ENCODE peak calls at places on chromosomes 2 and 18, in six cellular contexts. One of them, this sample, is unnamed.

GRCh38 chr2:65076345-65076710 is 20.1 kb downstream of the CEP68 start:
- DNase-seq in ovary: no peak
- DNase-seq in OCI-LY7: no peak
- DNase-seq in right atrium auricular region: no peak
- DNase-seq in Peyer's patch: no peak
- DNase-seq in tibial artery: no peak
- DNase-seq in this sample: no peak

GRCh38 chr2:174878537-174879147 is 114.4 kb upstream of the CHRNA1 start:
- DNase-seq in tibial artery: no peak
- DNase-seq in OCI-LY7: no peak
- DNase-seq in ovary: peak; percentile 19
- DNase-seq in right atrium auricular region: no peak
- DNase-seq in Peyer's patch: no peak
- DNase-seq in this sample: no peak

GRCh38 chr2:229059331-229060033 is 211.6 kb downstream of the PID1 start:
- DNase-seq in right atrium auricular region: no peak
- DNase-seq in ovary: no peak
- DNase-seq in Peyer's patch: no peak
- DNase-seq in OCI-LY7: no peak
- DNase-seq in tibial artery: no peak
- DNase-seq in this sample: no peak

GRCh38 chr18:63882333-63883141 is 5.0 kb upstream of the SERPINB2 start:
- DNase-seq in right atrium auricular region: no peak
- DNase-seq in OCI-LY7: no peak
- DNase-seq in Peyer's patch: no peak
- DNase-seq in tibial artery: no peak
- DNase-seq in ovary: no peak
- DNase-seq in this sample: no peak

GRCh38 chr2:231490801-231491200 is 26.5 kb upstream of the NCL start:
- DNase-seq in tibial artery: no peak
- DNase-seq in OCI-LY7: no peak
- DNase-seq in Peyer's patch: no peak
- DNase-seq in ovary: no peak
- DNase-seq in right atrium auricular region: no peak
- DNase-seq in this sample: no peak

GRCh38 chr2:207142461-207142860 is 23.3 kb downstream of the KLF7 start:
- DNase-seq in right atrium auricular region: no peak
- DNase-seq in ovary: no peak
- DNase-seq in tibial artery: no peak
- DNase-seq in OCI-LY7: no peak
- DNase-seq in Peyer's patch: no peak
- DNase-seq in this sample: no peak

GRCh38 chr2:147331790-147332419 is 512.9 kb upstream of the ACVR2A start:
- DNase-seq in Peyer's patch: peak; percentile 62
- DNase-seq in ovary: no peak
- DNase-seq in OCI-LY7: peak; percentile 47
- DNase-seq in tibial artery: no peak
- DNase-seq in right atrium auricular region: no peak
- DNase-seq in this sample: no peak

GRCh38 chr2:34003795-34004194 is 404.7 kb upstream of the FAM98A start:
- DNase-seq in Peyer's patch: no peak
- DNase-seq in right atrium auricular region: no peak
- DNase-seq in ovary: no peak
- DNase-seq in tibial artery: no peak
- DNase-seq in OCI-LY7: no peak
- DNase-seq in this sample: no peak

GRCh38 chr2:160492401-160493226 is 993 bp downstream of the RBMS1 start:
- DNase-seq in tibial artery: peak; percentile 87
- DNase-seq in Peyer's patch: peak; percentile 70
- DNase-seq in ovary: peak; percentile 84
- DNase-seq in right atrium auricular region: peak; percentile 73
- DNase-seq in OCI-LY7: no peak
- DNase-seq in this sample: peak; percentile 59

GRCh38 chr2:14072338-14072737 is 560.2 kb upstream of the LRATD1 start:
- DNase-seq in right atrium auricular region: no peak
- DNase-seq in OCI-LY7: no peak
- DNase-seq in tibial artery: no peak
- DNase-seq in ovary: no peak
- DNase-seq in Peyer's patch: no peak
- DNase-seq in this sample: no peak

GRCh38 chr2:77566582-77566981 is 44.4 kb upstream of the LRRTM4 start:
- DNase-seq in ovary: no peak
- DNase-seq in tibial artery: no peak
- DNase-seq in OCI-LY7: no peak
- DNase-seq in Peyer's patch: no peak
- DNase-seq in right atrium auricular region: no peak
- DNase-seq in this sample: no peak

GRCh38 chr2:241560883-241561474 is 2.4 kb downstream of the BOK start:
- DNase-seq in ovary: peak; percentile 45
- DNase-seq in OCI-LY7: no peak
- DNase-seq in tibial artery: peak; percentile 68
- DNase-seq in right atrium auricular region: no peak
- DNase-seq in Peyer's patch: no peak
- DNase-seq in this sample: no peak

GRCh38 chr2:68000170-68000825 is 62.5 kb downstream of the C1D start:
- DNase-seq in tibial artery: no peak
- DNase-seq in Peyer's patch: no peak
- DNase-seq in ovary: no peak
- DNase-seq in right atrium auricular region: no peak
- DNase-seq in OCI-LY7: no peak
- DNase-seq in this sample: no peak

GRCh38 chr18:11150271-11150615 is 874 bp upstream of the PIEZO2 start:
- DNase-seq in Peyer's patch: no peak
- DNase-seq in tibial artery: no peak
- DNase-seq in OCI-LY7: no peak
- DNase-seq in ovary: no peak
- DNase-seq in right atrium auricular region: no peak
- DNase-seq in this sample: no peak

GRCh38 chr18:55326134-55326533 is 261.9 kb downstream of the TCF4 start:
- DNase-seq in OCI-LY7: peak; percentile 27
- DNase-seq in ovary: no peak
- DNase-seq in tibial artery: no peak
- DNase-seq in Peyer's patch: no peak
- DNase-seq in right atrium auricular region: no peak
- DNase-seq in this sample: no peak

GRCh38 chr2:200377774-200378336 is 71.4 kb downstream of the SPATS2L start:
- DNase-seq in ovary: no peak
- DNase-seq in Peyer's patch: peak; percentile 74
- DNase-seq in tibial artery: no peak
- DNase-seq in OCI-LY7: no peak
- DNase-seq in right atrium auricular region: no peak
- DNase-seq in this sample: no peak

GRCh38 chr2:200377143-200377773 is 70.8 kb downstream of the SPATS2L start:
- DNase-seq in Peyer's patch: no peak
- DNase-seq in tibial artery: no peak
- DNase-seq in ovary: no peak
- DNase-seq in OCI-LY7: no peak
- DNase-seq in right atrium auricular region: no peak
- DNase-seq in this sample: no peak

GRCh38 chr2:200380139-200380561 is 73.7 kb downstream of the SPATS2L start:
- DNase-seq in right atrium auricular region: no peak
- DNase-seq in OCI-LY7: no peak
- DNase-seq in tibial artery: no peak
- DNase-seq in ovary: no peak
- DNase-seq in Peyer's patch: no peak
- DNase-seq in this sample: no peak

GRCh38 chr2:200379481-200380120 is 73.1 kb downstream of the SPATS2L start:
- DNase-seq in tibial artery: no peak
- DNase-seq in right atrium auricular region: no peak
- DNase-seq in ovary: no peak
- DNase-seq in Peyer's patch: no peak
- DNase-seq in OCI-LY7: no peak
- DNase-seq in this sample: no peak

GRCh38 chr2:200378652-200379290 is 72.3 kb downstream of the SPATS2L start:
- DNase-seq in OCI-LY7: no peak
- DNase-seq in tibial artery: no peak
- DNase-seq in ovary: no peak
- DNase-seq in Peyer's patch: no peak
- DNase-seq in right atrium auricular region: no peak
- DNase-seq in this sample: no peak
- H3K27ac ChIP-seq in OCI-LY7: no peak overlapping the region
- H3K27ac ChIP-seq in tibial artery: peak overlapping the region; percentile 69
- H3K27ac ChIP-seq in ovary: peak overlapping the region; percentile 43
- H3K27ac ChIP-seq in Peyer's patch: no peak overlapping the region
- H3K27ac ChIP-seq in right atrium auricular region: peak overlapping the region; percentile 54
- H3K27ac ChIP-seq in this sample: peak overlapping the region; percentile 8

GRCh38 chr2:238729261-238729935 is 118.5 kb upstream of the TWIST2 start:
- DNase-seq in Peyer's patch: no peak
- DNase-seq in ovary: no peak
- DNase-seq in OCI-LY7: no peak
- DNase-seq in tibial artery: no peak
- DNase-seq in right atrium auricular region: peak; percentile 54
- DNase-seq in this sample: no peak

GRCh38 chr2:238726670-238727584 is 121.0 kb upstream of the TWIST2 start:
- DNase-seq in ovary: no peak
- DNase-seq in OCI-LY7: no peak
- DNase-seq in Peyer's patch: no peak
- DNase-seq in tibial artery: no peak
- DNase-seq in right atrium auricular region: peak; percentile 60
- DNase-seq in this sample: no peak

GRCh38 chr2:238728322-238729260 is 119.3 kb upstream of the TWIST2 start:
- DNase-seq in ovary: peak; percentile 42
- DNase-seq in right atrium auricular region: peak; percentile 70
- DNase-seq in OCI-LY7: no peak
- DNase-seq in tibial artery: peak; percentile 79
- DNase-seq in Peyer's patch: no peak
- DNase-seq in this sample: no peak

GRCh38 chr2:238730001-238730669 is 117.8 kb upstream of the TWIST2 start:
- DNase-seq in tibial artery: no peak
- DNase-seq in OCI-LY7: no peak
- DNase-seq in ovary: no peak
- DNase-seq in right atrium auricular region: peak; percentile 57
- DNase-seq in Peyer's patch: no peak
- DNase-seq in this sample: no peak

DNA sequence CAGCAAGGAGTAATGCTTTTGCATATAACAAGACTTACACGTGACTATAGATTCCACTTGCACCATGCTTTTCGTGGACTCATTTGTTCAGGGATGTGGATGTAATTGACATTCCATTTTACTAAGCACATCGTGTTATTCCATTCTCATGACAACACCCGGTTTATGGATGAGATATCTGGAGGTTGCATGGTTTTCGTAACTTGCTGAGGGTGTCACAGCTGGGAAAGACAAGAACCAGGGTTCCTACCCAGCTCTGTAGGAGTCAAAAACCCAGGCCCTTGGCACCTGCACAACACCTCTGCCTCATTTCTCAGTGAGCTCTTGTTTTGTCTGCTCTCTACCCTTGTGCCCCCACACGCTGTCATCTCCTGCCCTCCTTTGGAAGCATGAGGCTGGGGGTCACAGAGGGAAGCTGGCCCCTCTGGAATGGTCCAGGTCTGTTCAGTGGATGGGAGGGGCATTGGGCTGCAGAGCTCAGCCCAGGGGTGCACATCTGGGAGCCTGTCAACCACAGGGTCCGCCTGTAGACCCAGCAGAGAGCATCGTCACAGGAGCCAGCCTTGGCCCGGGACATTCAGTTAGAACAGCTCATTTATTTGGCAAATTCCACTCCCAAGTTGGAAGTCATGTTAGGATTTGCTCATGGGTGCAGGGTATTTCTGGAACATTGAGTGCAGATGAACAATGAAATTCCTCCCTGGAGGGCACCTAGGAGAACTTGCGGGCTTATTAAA is 120.1 kb upstream of the TWIST2 start:
- DNase-seq in right atrium auricular region: peak; percentile 79
- DNase-seq in Peyer's patch: no peak
- DNase-seq in tibial artery: peak; percentile 85
- DNase-seq in ovary: no peak
- DNase-seq in OCI-LY7: no peak
- DNase-seq in this sample: no peak
- H3K4me1 ChIP-seq in right atrium auricular region: peaks cover 7% of the 10 kb centered on the region
- H3K4me1 ChIP-seq in Peyer's patch: no peaks in the 10 kb centered on the region
- H3K4me1 ChIP-seq in tibial artery: peaks cover 19% of the 10 kb centered on the region
- H3K4me1 ChIP-seq in ovary: peaks cover 17% of the 10 kb centered on the region
- H3K4me1 ChIP-seq in OCI-LY7: no peaks in the 10 kb centered on the region
- H3K4me1 ChIP-seq in this sample: no peaks in the 10 kb centered on the region

DNA sequence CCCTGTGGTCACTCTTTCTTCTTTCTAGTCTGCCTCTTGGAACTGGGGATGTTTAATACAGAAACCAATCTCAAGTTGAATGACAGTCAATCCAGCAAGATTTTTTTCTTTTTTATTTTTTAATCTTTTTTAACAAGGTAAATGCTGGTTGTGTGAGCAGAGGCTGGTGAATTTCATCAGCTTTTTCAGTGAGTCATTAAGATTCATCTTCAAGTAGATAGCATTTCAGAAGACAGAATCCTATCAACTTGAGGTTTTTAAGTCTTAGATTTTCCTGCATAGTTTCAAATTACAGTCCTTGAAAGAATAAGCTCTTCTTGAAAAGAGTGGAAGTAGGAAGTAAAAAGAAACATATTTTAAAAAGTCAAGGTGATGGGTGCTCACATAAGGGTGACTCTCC is 12.4 kb downstream of the SLC8A1 start:
- DNase-seq in ovary: no peak
- DNase-seq in OCI-LY7: no peak
- DNase-seq in tibial artery: no peak
- DNase-seq in right atrium auricular region: no peak
- DNase-seq in Peyer's patch: no peak
- DNase-seq in this sample: no peak
- H3K36me3 ChIP-seq in ovary: no peaks in the 10 kb centered on the region
- H3K36me3 ChIP-seq in OCI-LY7: no peaks in the 10 kb centered on the region
- H3K36me3 ChIP-seq in tibial artery: no peaks in the 10 kb centered on the region
- H3K36me3 ChIP-seq in right atrium auricular region: no peaks in the 10 kb centered on the region
- H3K36me3 ChIP-seq in Peyer's patch: no peaks in the 10 kb centered on the region
- H3K36me3 ChIP-seq in this sample: no peaks in the 10 kb centered on the region

GRCh38 chr2:217847106-217847505 is 155.7 kb downstream of the TNS1 start:
- DNase-seq in Peyer's patch: no peak
- DNase-seq in OCI-LY7: no peak
- DNase-seq in tibial artery: no peak
- DNase-seq in ovary: no peak
- DNase-seq in right atrium auricular region: no peak
- DNase-seq in this sample: no peak

GRCh38 chr2:217848351-217848957 is 154.3 kb downstream of the TNS1 start:
- DNase-seq in OCI-LY7: no peak
- DNase-seq in right atrium auricular region: no peak
- DNase-seq in Peyer's patch: no peak
- DNase-seq in ovary: no peak
- DNase-seq in tibial artery: no peak
- DNase-seq in this sample: no peak

GRCh38 chr2:217847552-217848350 is 155.0 kb downstream of the TNS1 start:
- DNase-seq in Peyer's patch: no peak
- DNase-seq in ovary: no peak
- DNase-seq in OCI-LY7: no peak
- DNase-seq in right atrium auricular region: no peak
- DNase-seq in tibial artery: no peak
- DNase-seq in this sample: no peak

GRCh38 chr2:217849576-217849975 is 153.2 kb downstream of the TNS1 start:
- DNase-seq in Peyer's patch: no peak
- DNase-seq in tibial artery: no peak
- DNase-seq in right atrium auricular region: no peak
- DNase-seq in OCI-LY7: no peak
- DNase-seq in ovary: no peak
- DNase-seq in this sample: no peak

DNA sequence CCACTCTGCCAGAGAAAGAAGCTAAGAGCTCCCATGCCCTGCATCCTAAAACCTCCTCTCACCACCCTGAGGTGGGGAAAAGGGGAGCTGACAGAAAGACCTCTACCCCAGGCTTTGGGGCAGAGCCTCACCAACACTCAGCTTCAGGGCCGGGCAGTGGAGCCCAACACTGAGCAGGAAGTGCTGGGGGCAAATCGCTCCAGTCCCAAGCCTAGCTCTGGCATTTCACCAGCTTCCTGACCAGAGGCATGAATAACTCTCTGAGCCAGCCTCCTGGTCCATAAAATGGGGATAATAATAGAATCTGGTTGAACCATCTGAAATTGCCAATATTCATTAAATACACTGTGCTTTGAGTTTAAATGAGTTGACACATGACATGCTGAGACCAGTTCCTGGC is 153.6 kb downstream of the TNS1 start:
- DNase-seq in Peyer's patch: no peak
- DNase-seq in OCI-LY7: no peak
- DNase-seq in right atrium auricular region: no peak
- DNase-seq in ovary: no peak
- DNase-seq in tibial artery: no peak
- DNase-seq in this sample: no peak
- H3K27ac ChIP-seq in Peyer's patch: no peak overlapping the region
- H3K27ac ChIP-seq in OCI-LY7: no peak overlapping the region
- H3K27ac ChIP-seq in right atrium auricular region: peak overlapping the region; percentile 50
- H3K27ac ChIP-seq in ovary: no peak overlapping the region
- H3K27ac ChIP-seq in tibial artery: peak overlapping the region; percentile 78
- H3K27ac ChIP-seq in this sample: no peak overlapping the region

This sample was measured in CD8-positive, alpha-beta memory T cell.